ENCODE peak calls at places on chromosomes 5 and 9, in ten cellular contexts. One of them, this sample, is unnamed.

GRCh38 chr5:21152611-21153010 is 1164.6 kb upstream of the CDH18 start:
- DNase-seq in stomach: no peak
- DNase-seq in IMR-90: peak; percentile 0
- DNase-seq in fibroblast of lung: peak; percentile 96
- DNase-seq in breast epithelium: no peak
- DNase-seq in HCT116: no peak
- DNase-seq in Caco-2: no peak
- DNase-seq in small intestine: no peak
- DNase-seq in adipocyte: peak; percentile 65
- DNase-seq in thoracic aorta: no peak
- DNase-seq in this sample: no peak

GRCh38 chr5:127564002-127564769 is 46.7 kb downstream of the PRRC1 start:
- DNase-seq in stomach: peak; percentile 55
- DNase-seq in IMR-90: peak; percentile 53
- DNase-seq in fibroblast of lung: peak; percentile 45
- DNase-seq in breast epithelium: peak; percentile 21
- DNase-seq in HCT116: peak; percentile 48
- DNase-seq in Caco-2: peak; percentile 53
- DNase-seq in small intestine: peak; percentile 70
- DNase-seq in adipocyte: peak; percentile 86
- DNase-seq in thoracic aorta: no peak
- DNase-seq in this sample: no peak

GRCh38 chr5:94870496-94871214 is 252.2 kb downstream of the SLF1 start:
- DNase-seq in stomach: no peak
- DNase-seq in IMR-90: no peak
- DNase-seq in fibroblast of lung: no peak
- DNase-seq in breast epithelium: no peak
- DNase-seq in HCT116: no peak
- DNase-seq in Caco-2: no peak
- DNase-seq in small intestine: peak; percentile 1
- DNase-seq in adipocyte: no peak
- DNase-seq in thoracic aorta: no peak
- DNase-seq in this sample: peak; percentile 32

GRCh38 chr9:80157561-80157983 is 585.8 kb downstream of the TLE4 start:
- DNase-seq in stomach: no peak
- DNase-seq in IMR-90: peak; percentile 67
- DNase-seq in fibroblast of lung: peak; percentile 85
- DNase-seq in breast epithelium: no peak
- DNase-seq in HCT116: no peak
- DNase-seq in Caco-2: no peak
- DNase-seq in small intestine: no peak
- DNase-seq in adipocyte: peak; percentile 62
- DNase-seq in thoracic aorta: no peak
- DNase-seq in this sample: no peak

GRCh38 chr5:34690898-34691297 is 34.8 kb downstream of the RAI14 start:
- DNase-seq in stomach: no peak
- DNase-seq in IMR-90: no peak
- DNase-seq in fibroblast of lung: no peak
- DNase-seq in breast epithelium: no peak
- DNase-seq in HCT116: no peak
- DNase-seq in Caco-2: no peak
- DNase-seq in small intestine: no peak
- DNase-seq in adipocyte: no peak
- DNase-seq in thoracic aorta: no peak
- DNase-seq in this sample: no peak

GRCh38 chr5:111384220-111384619 is 128.1 kb downstream of the STARD4 start:
- DNase-seq in stomach: no peak
- DNase-seq in IMR-90: no peak
- DNase-seq in fibroblast of lung: peak; percentile 24
- DNase-seq in breast epithelium: no peak
- DNase-seq in HCT116: no peak
- DNase-seq in Caco-2: no peak
- DNase-seq in small intestine: no peak
- DNase-seq in adipocyte: peak; percentile 21
- DNase-seq in thoracic aorta: no peak
- DNase-seq in this sample: no peak

GRCh38 chr9:99336005-99336404 is 113.9 kb downstream of the SEC61B start:
- DNase-seq in stomach: no peak
- DNase-seq in IMR-90: no peak
- DNase-seq in fibroblast of lung: no peak
- DNase-seq in breast epithelium: no peak
- DNase-seq in HCT116: no peak
- DNase-seq in Caco-2: no peak
- DNase-seq in small intestine: no peak
- DNase-seq in adipocyte: no peak
- DNase-seq in thoracic aorta: no peak
- DNase-seq in this sample: no peak

GRCh38 chr5:102845041-102845440 is 89.9 kb downstream of the PAM start:
- DNase-seq in stomach: no peak
- DNase-seq in IMR-90: no peak
- DNase-seq in fibroblast of lung: no peak
- DNase-seq in breast epithelium: no peak
- DNase-seq in HCT116: no peak
- DNase-seq in Caco-2: no peak
- DNase-seq in small intestine: no peak
- DNase-seq in adipocyte: no peak
- DNase-seq in thoracic aorta: no peak
- DNase-seq in this sample: no peak

GRCh38 chr5:160209917-160210316 is 19.4 kb upstream of the FABP6 start:
- DNase-seq in stomach: no peak
- DNase-seq in IMR-90: no peak
- DNase-seq in fibroblast of lung: no peak
- DNase-seq in breast epithelium: no peak
- DNase-seq in HCT116: no peak
- DNase-seq in Caco-2: peak; percentile 75
- DNase-seq in small intestine: peak; percentile 83
- DNase-seq in adipocyte: no peak
- DNase-seq in thoracic aorta: no peak
- DNase-seq in this sample: no peak

GRCh38 chr5:160213537-160213936 is 15.8 kb upstream of the FABP6 start:
- DNase-seq in stomach: no peak
- DNase-seq in IMR-90: peak; percentile 13
- DNase-seq in fibroblast of lung: peak; percentile 22
- DNase-seq in breast epithelium: no peak
- DNase-seq in HCT116: peak; percentile 21
- DNase-seq in Caco-2: no peak
- DNase-seq in small intestine: no peak
- DNase-seq in adipocyte: peak; percentile 9
- DNase-seq in thoracic aorta: no peak
- DNase-seq in this sample: no peak

GRCh38 chr5:160207061-160207460 is 22.2 kb upstream of the FABP6 start:
- DNase-seq in stomach: no peak
- DNase-seq in IMR-90: no peak
- DNase-seq in fibroblast of lung: no peak
- DNase-seq in breast epithelium: no peak
- DNase-seq in HCT116: no peak
- DNase-seq in Caco-2: no peak
- DNase-seq in small intestine: no peak
- DNase-seq in adipocyte: no peak
- DNase-seq in thoracic aorta: no peak
- DNase-seq in this sample: no peak

DNA sequence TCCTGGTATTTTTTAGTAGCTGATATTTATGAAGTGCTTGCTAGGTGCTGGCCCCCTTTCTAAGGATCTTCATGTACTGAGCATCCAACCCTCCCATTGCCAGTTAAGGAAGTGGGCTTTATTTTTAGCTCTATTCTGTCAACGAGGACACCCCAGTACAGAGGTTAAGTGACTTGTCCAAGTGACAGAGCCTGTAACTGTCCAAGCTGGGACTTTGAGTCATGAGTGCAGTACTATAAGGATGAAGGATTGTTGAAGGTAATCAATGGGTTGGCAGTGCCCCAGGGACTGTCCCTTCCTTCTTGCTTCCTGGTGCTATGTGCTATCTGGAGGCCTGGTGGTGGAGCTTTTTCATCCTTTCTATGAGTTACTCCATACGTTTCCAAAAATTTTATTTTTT is 18.0 kb upstream of the FABP6 start:
- DNase-seq in stomach: no peak
- DNase-seq in IMR-90: no peak
- DNase-seq in fibroblast of lung: no peak
- DNase-seq in breast epithelium: no peak
- DNase-seq in HCT116: no peak
- DNase-seq in Caco-2: no peak
- DNase-seq in small intestine: peak; percentile 80
- DNase-seq in adipocyte: no peak
- DNase-seq in thoracic aorta: no peak
- DNase-seq in this sample: no peak
- H3K27me3 ChIP-seq in stomach: no peaks in the 10 kb centered on the region
- H3K27me3 ChIP-seq in IMR-90: peaks cover 13% of the 10 kb centered on the region
- H3K27me3 ChIP-seq in fibroblast of lung: peaks cover 2% of the 10 kb centered on the region
- H3K27me3 ChIP-seq in breast epithelium: no peaks in the 10 kb centered on the region
- H3K27me3 ChIP-seq in HCT116: no peaks in the 10 kb centered on the region
- H3K27me3 ChIP-seq in Caco-2: no peaks in the 10 kb centered on the region
- H3K27me3 ChIP-seq in small intestine: no peaks in the 10 kb centered on the region
- H3K27me3 ChIP-seq in adipocyte: peaks cover 21% of the 10 kb centered on the region
- H3K27me3 ChIP-seq in thoracic aorta: no peaks in the 10 kb centered on the region
- H3K27me3 ChIP-seq in this sample: no peaks in the 10 kb centered on the region

GRCh38 chr5:8033261-8033660 is 164.3 kb downstream of the MTRR start:
- DNase-seq in stomach: no peak
- DNase-seq in IMR-90: no peak
- DNase-seq in fibroblast of lung: no peak
- DNase-seq in breast epithelium: no peak
- DNase-seq in HCT116: no peak
- DNase-seq in Caco-2: no peak
- DNase-seq in small intestine: no peak
- DNase-seq in adipocyte: no peak
- DNase-seq in thoracic aorta: no peak
- DNase-seq in this sample: no peak

DNA sequence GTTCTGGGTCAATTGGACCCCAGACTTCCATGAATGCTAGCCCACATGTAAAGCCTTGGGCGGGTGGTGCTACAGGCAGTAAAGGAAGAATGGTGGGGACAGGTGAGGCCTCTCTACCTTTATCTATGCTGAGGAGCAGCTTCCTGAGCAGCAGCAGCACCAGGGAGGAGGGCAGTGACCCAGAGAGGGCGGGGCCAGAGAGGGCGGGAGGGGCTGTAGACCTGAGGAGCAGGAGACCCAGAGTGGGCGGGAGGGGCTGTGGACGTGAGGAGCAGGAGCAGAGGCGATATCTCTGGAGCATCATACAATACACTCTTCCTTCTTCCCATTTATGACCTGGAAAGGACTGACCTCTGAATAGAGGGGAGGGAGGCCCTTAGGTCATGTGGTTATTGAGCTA is 165.9 kb downstream of the MTRR start:
- DNase-seq in stomach: no peak
- DNase-seq in IMR-90: no peak
- DNase-seq in fibroblast of lung: no peak
- DNase-seq in breast epithelium: no peak
- DNase-seq in HCT116: no peak
- DNase-seq in Caco-2: no peak
- DNase-seq in small intestine: no peak
- DNase-seq in adipocyte: no peak
- DNase-seq in thoracic aorta: no peak
- DNase-seq in this sample: no peak
- H3K4me3 ChIP-seq in stomach: no peak overlapping the region
- H3K4me3 ChIP-seq in IMR-90: no peak overlapping the region
- H3K4me3 ChIP-seq in fibroblast of lung: no peak overlapping the region
- H3K4me3 ChIP-seq in breast epithelium: no peak overlapping the region
- H3K4me3 ChIP-seq in HCT116: no peak overlapping the region
- H3K4me3 ChIP-seq in Caco-2: no peak overlapping the region
- H3K4me3 ChIP-seq in small intestine: no peak overlapping the region
- H3K4me3 ChIP-seq in adipocyte: no peak overlapping the region
- H3K4me3 ChIP-seq in thoracic aorta: no peak overlapping the region
- H3K4me3 ChIP-seq in this sample: no peak overlapping the region

GRCh38 chr5:175738126-175738525 is 80.3 kb downstream of the HRH2 start:
- DNase-seq in stomach: no peak
- DNase-seq in IMR-90: no peak
- DNase-seq in fibroblast of lung: no peak
- DNase-seq in breast epithelium: no peak
- DNase-seq in HCT116: no peak
- DNase-seq in Caco-2: no peak
- DNase-seq in small intestine: no peak
- DNase-seq in adipocyte: no peak
- DNase-seq in thoracic aorta: no peak
- DNase-seq in this sample: no peak

GRCh38 chr5:175737481-175737880 is 79.6 kb downstream of the HRH2 start:
- DNase-seq in stomach: no peak
- DNase-seq in IMR-90: no peak
- DNase-seq in fibroblast of lung: no peak
- DNase-seq in breast epithelium: no peak
- DNase-seq in HCT116: no peak
- DNase-seq in Caco-2: no peak
- DNase-seq in small intestine: no peak
- DNase-seq in adipocyte: no peak
- DNase-seq in thoracic aorta: no peak
- DNase-seq in this sample: no peak

GRCh38 chr5:175738595-175739133 is 80.8 kb downstream of the HRH2 start:
- DNase-seq in stomach: no peak
- DNase-seq in IMR-90: no peak
- DNase-seq in fibroblast of lung: no peak
- DNase-seq in breast epithelium: no peak
- DNase-seq in HCT116: no peak
- DNase-seq in Caco-2: no peak
- DNase-seq in small intestine: no peak
- DNase-seq in adipocyte: no peak
- DNase-seq in thoracic aorta: no peak
- DNase-seq in this sample: peak; percentile 1

GRCh38 chr5:175735701-175736100 is 77.8 kb downstream of the HRH2 start:
- DNase-seq in stomach: no peak
- DNase-seq in IMR-90: no peak
- DNase-seq in fibroblast of lung: no peak
- DNase-seq in breast epithelium: no peak
- DNase-seq in HCT116: no peak
- DNase-seq in Caco-2: no peak
- DNase-seq in small intestine: no peak
- DNase-seq in adipocyte: no peak
- DNase-seq in thoracic aorta: no peak
- DNase-seq in this sample: no peak

DNA sequence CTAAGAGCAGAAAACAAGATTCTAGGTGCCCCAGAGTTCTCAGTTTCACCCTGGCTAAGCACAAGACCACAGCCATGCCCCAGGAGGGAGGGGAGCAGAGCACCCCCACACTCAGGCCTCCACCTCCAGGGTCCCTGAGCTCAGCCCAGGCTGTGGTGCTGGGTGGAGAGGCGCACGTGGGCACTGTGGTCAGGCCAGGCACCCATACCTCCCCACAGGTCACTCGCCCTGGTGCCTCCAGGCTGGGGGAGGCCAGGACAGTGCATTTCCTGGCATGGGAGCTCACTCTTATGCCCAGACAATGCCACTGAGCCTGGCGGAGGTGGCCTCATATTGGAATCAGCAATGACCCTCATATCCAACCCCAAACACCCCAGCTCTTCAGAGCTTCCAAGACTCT is 78.8 kb downstream of the HRH2 start:
- DNase-seq in stomach: no peak
- DNase-seq in IMR-90: no peak
- DNase-seq in fibroblast of lung: no peak
- DNase-seq in breast epithelium: no peak
- DNase-seq in HCT116: no peak
- DNase-seq in Caco-2: no peak
- DNase-seq in small intestine: no peak
- DNase-seq in adipocyte: no peak
- DNase-seq in thoracic aorta: no peak
- DNase-seq in this sample: no peak
- H3K27me3 ChIP-seq in stomach: peaks cover 24% of the 10 kb centered on the region
- H3K27me3 ChIP-seq in IMR-90: no peaks in the 10 kb centered on the region
- H3K27me3 ChIP-seq in fibroblast of lung: no peaks in the 10 kb centered on the region
- H3K27me3 ChIP-seq in breast epithelium: no peaks in the 10 kb centered on the region
- H3K27me3 ChIP-seq in HCT116: peaks cover 17% of the 10 kb centered on the region
- H3K27me3 ChIP-seq in Caco-2: no peaks in the 10 kb centered on the region
- H3K27me3 ChIP-seq in small intestine: peaks cover 11% of the 10 kb centered on the region
- H3K27me3 ChIP-seq in adipocyte: peaks cover 33% of the 10 kb centered on the region
- H3K27me3 ChIP-seq in thoracic aorta: no peaks in the 10 kb centered on the region
- H3K27me3 ChIP-seq in this sample: peaks cover 3% of the 10 kb centered on the region

GRCh38 chr9:114383866-114384231 is 3.9 kb downstream of the AKNA start:
- DNase-seq in stomach: no peak
- DNase-seq in IMR-90: no peak
- DNase-seq in fibroblast of lung: no peak
- DNase-seq in breast epithelium: no peak
- DNase-seq in HCT116: no peak
- DNase-seq in Caco-2: no peak
- DNase-seq in small intestine: no peak
- DNase-seq in adipocyte: no peak
- DNase-seq in thoracic aorta: no peak
- DNase-seq in this sample: no peak
- H3K4me3 ChIP-seq in stomach: peak overlapping the region; percentile 2
- H3K4me3 ChIP-seq in IMR-90: no peak overlapping the region
- H3K4me3 ChIP-seq in fibroblast of lung: no peak overlapping the region
- H3K4me3 ChIP-seq in breast epithelium: no peak overlapping the region
- H3K4me3 ChIP-seq in HCT116: no peak overlapping the region
- H3K4me3 ChIP-seq in Caco-2: no peak overlapping the region
- H3K4me3 ChIP-seq in small intestine: no peak overlapping the region
- H3K4me3 ChIP-seq in adipocyte: peak overlapping the region; percentile 62
- H3K4me3 ChIP-seq in thoracic aorta: peak overlapping the region; percentile 60
- H3K4me3 ChIP-seq in this sample: no peak overlapping the region

This sample was measured in dorsolateral prefrontal cortex.